ENCODE peak calls at places on chromosome 1, in ten cellular contexts. K, C, J, U, V, X, B, N, G and E are unnamed samples.

GRCh38 chr1:169483500-169483966 is 2.2 kb downstream of the SLC19A2 start:
- DNase-seq in B (peak), X (no peak), J (no peak), K (peak), U (peak), V (no peak), N (no peak), C (no peak), G (no peak), E (peak)

GRCh38 chr1:232328496-232329102 is 301.3 kb downstream of the SIPA1L2 start:
- DNase-seq in G (no peak), U (no peak), C (no peak), B (no peak), J (no peak), X (no peak), N (no peak), V (no peak), K (no peak), E (no peak)

GRCh38 chr1:101540161-101540560 is 303.3 kb downstream of the S1PR1 start:
- DNase-seq in N (no peak), B (no peak), U (no peak), G (no peak), V (no peak), K (no peak), C (no peak), X (no peak), J (no peak), E (no peak)

GRCh38 chr1:1204998-1205768 is 1.2 kb downstream of the TNFRSF18 start:
- DNase-seq in J (no peak), U (no peak), N (no peak), V (no peak), C (no peak), X (no peak), B (no peak), K (peak), G (no peak), E (no peak)

GRCh38 chr1:17839641-17840196 is 84.6 kb downstream of the ACTL8 start:
- DNase-seq in G (no peak), N (no peak), K (no peak), X (no peak), C (no peak), U (no peak), V (no peak), B (no peak), J (no peak), E (no peak)

GRCh38 chr1:76186617-76187016 is 112.1 kb downstream of the ST6GALNAC3 start:
- DNase-seq in G (no peak), B (no peak), U (no peak), V (no peak), J (no peak), C (no peak), N (no peak), X (no peak), K (no peak), E (no peak)

GRCh38 chr1:36864182-36865079 is 169.9 kb downstream of the GRIK3 start:
- DNase-seq in U (no peak), J (no peak), B (peak), K (no peak), C (no peak), X (peak), N (no peak), G (peak), V (peak), E (no peak)

GRCh38 chr1:115437146-115437639 is 99.1 kb upstream of the NGF start:
- DNase-seq in N (no peak), K (no peak), G (no peak), U (no peak), X (no peak), B (peak), C (no peak), J (no peak), V (no peak), E (no peak)

GRCh38 chr1:38559180-38559874 is 300.2 kb downstream of the RRAGC start:
- DNase-seq in B (no peak), U (no peak), C (peak), V (no peak), X (peak), J (peak), K (no peak), N (peak), G (no peak), E (peak)

GRCh38 chr1:235679005-235679404 is 29.4 kb upstream of the GNG4 start:
- DNase-seq in B (no peak), X (no peak), C (no peak), K (no peak), G (peak), N (no peak), V (no peak), J (no peak), U (peak), E (no peak)

GRCh38 chr1:21721271-21721985 is 52.3 kb upstream of the RAP1GAP start:
- DNase-seq in K (no peak), J (no peak), C (no peak), N (no peak), G (no peak), V (no peak), B (no peak), U (no peak), X (no peak), E (no peak)

GRCh38 chr1:94637096-94637495 is 95.5 kb upstream of the F3 start:
- DNase-seq in G (no peak), N (no peak), J (no peak), U (no peak), X (no peak), V (no peak), B (no peak), C (no peak), K (no peak), E (no peak)

GRCh38 chr1:51968632-51969031 is 21.9 kb downstream of the RAB3B start:
- DNase-seq in J (no peak), V (no peak), N (no peak), K (no peak), G (no peak), C (no peak), B (no peak), X (no peak), U (no peak), E (no peak)

GRCh38 chr1:235767795-235768194 is 98.9 kb downstream of the LYST start:
- DNase-seq in V (no peak), J (no peak), X (no peak), G (no peak), K (no peak), C (no peak), B (no peak), U (no peak), N (no peak), E (no peak)

GRCh38 chr1:54792686-54793282 is 8.3 kb downstream of the TTC22 start:
- DNase-seq in J (no peak), X (no peak), N (no peak), K (no peak), G (no peak), B (no peak), V (no peak), U (no peak), C (no peak), E (no peak)

GRCh38 chr1:118297521-118297920 is 112.5 kb upstream of the SPAG17 start:
- DNase-seq in C (no peak), V (no peak), B (no peak), X (no peak), K (no peak), U (no peak), G (no peak), J (no peak), N (no peak), E (no peak)

GRCh38 chr1:184823080-184823479 is 68.4 kb upstream of the EDEM3 start:
- DNase-seq in N (no peak), B (no peak), X (no peak), U (no peak), K (no peak), G (no peak), C (no peak), V (no peak), J (no peak), E (no peak)

GRCh38 chr1:77779529-77780281 is at the start of gene MIGA1:
- DNase-seq in C (peak), N (peak), V (peak), K (peak), B (peak), X (peak), U (peak), J (peak), G (peak), E (peak)